ENCODE peak calls at places on chromosomes 12 and 14, in four cellular contexts. L is cardiac muscle cell, S is GM23338, N is ovary. R is an unnamed sample.

GRCh38 chr12:78530065-78530765 is 334.4 kb upstream of the SYT1 start:
- DNase-seq in L (no peak), N (no peak), S (peak; percentile 21), R (peak; percentile 49)

GRCh38 chr14:34632451-34632850 is 2.5 kb upstream of the SNX6 start:
- DNase-seq in L (no peak), S (peak; percentile 10), N (no peak), R (no peak)

GRCh38 chr12:105946541-105946940 is 192.2 kb downstream of the NUAK1 start:
- DNase-seq in L (peak; percentile 12), S (no peak), N (no peak), R (no peak)

GRCh38 chr12:53698948-53699672 is 23.2 kb upstream of the ATP5MC2 start:
- DNase-seq in L (no peak), N (no peak), S (no peak), R (no peak)

GRCh38 chr12:1189163-1189562 is 198.1 kb downstream of the ERC1 start:
- DNase-seq in N (no peak), L (no peak), S (no peak), R (no peak)

GRCh38 chr14:36519431-36520321 is at the start of gene NKX2-1:
- DNase-seq in L (no peak), S (peak; percentile 87), N (no peak), R (peak; percentile 62)

GRCh38 chr12:9342614-9343353 is 134.6 kb upstream of the PZP start:
- DNase-seq in L (no peak), N (no peak), S (no peak), R (no peak)

GRCh38 chr14:61211476-61212262 is 69.5 kb downstream of the TMEM30B start:
- DNase-seq in L (no peak), S (no peak), N (no peak), R (no peak)

GRCh38 chr12:32605326-32606095 is 73.6 kb upstream of the DNM1L start:
- DNase-seq in S (no peak), L (no peak), N (no peak), R (no peak)

GRCh38 chr12:46266382-46266791 is 2.5 kb downstream of the SLC38A1 start:
- DNase-seq in N (no peak), L (no peak), S (peak; percentile 58), R (peak; percentile 70)

GRCh38 chr14:75156901-75157300 is 19.5 kb downstream of the TMED10 start:
- DNase-seq in L (no peak), S (no peak), N (no peak), R (no peak)

GRCh38 chr12:203462-204260 is 10.3 kb downstream of the SLC6A12 start:
- DNase-seq in N (peak; percentile 55), S (peak; percentile 62), L (peak; percentile 75), R (peak; percentile 63)

GRCh38 chr12:120804428-120804827 is 78.8 kb downstream of the ACADS start:
- DNase-seq in S (no peak), L (no peak), N (no peak), R (no peak)

GRCh38 chr14:105525326-105525725 is 1.1 kb upstream of the TMEM121 start:
- DNase-seq in S (no peak), N (no peak), L (no peak), R (no peak)

GRCh38 chr14:21092147-21093011 is 6.1 kb downstream of the ZNF219 start:
- DNase-seq in L (peak; percentile 80), N (peak; percentile 73), S (peak; percentile 91), R (peak; percentile 93)

GRCh38 chr12:19021240-19021639 is 108.3 kb upstream of the PLEKHA5 start:
- DNase-seq in S (no peak), N (no peak), L (no peak), R (no peak)

GRCh38 chr12:111411187-111411764 is 5.6 kb downstream of the SH2B3 start:
- DNase-seq in L (no peak), N (no peak), S (no peak), R (no peak)

GRCh38 chr12:11667159-11667558 is 17.7 kb downstream of the ETV6 start:
- DNase-seq in N (no peak), S (no peak), L (no peak), R (no peak)
- H3K4me1 ChIP-seq in N (no peaks in the 10 kb centered on the region), S (peaks cover 27% of the 10 kb centered on the region), L (peaks cover 33% of the 10 kb centered on the region), R (no peaks in the 10 kb centered on the region)

DNA sequence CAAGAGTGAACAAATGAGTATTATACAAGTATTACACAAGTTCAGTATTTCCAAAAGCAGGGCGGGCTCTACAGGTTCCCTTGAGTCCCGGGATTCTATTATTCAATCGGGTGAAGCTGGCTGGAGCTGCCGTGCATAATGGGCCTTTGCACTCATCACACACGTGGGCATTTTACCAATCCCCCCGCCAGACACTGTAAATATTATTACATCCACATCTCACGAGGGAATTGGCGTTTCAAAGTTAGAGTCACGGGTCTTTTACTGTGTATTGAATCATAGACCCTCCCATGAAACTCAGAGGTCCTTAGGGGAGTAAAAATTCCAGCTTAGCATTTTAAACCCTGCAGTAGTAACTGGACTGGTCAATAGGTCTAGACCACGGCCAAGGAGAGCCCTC is 70.3 kb downstream of the MAP1LC3B2 start:
- DNase-seq in L (no peak), S (no peak), N (no peak), R (no peak)
- H3K27me3 ChIP-seq in L (no peaks in the 10 kb centered on the region), S (no peaks in the 10 kb centered on the region), N (no peaks in the 10 kb centered on the region), R (no peaks in the 10 kb centered on the region)

GRCh38 chr14:64732066-64732465 is 27.8 kb downstream of the PLEKHG3 start:
- DNase-seq in S (no peak), N (no peak), L (no peak), R (no peak)
- H3K36me3 ChIP-seq in S (peaks cover 4% of the 10 kb centered on the region), N (peaks cover 2% of the 10 kb centered on the region), L (peaks cover 24% of the 10 kb centered on the region), R (peaks cover 57% of the 10 kb centered on the region)

GRCh38 chr14:103654619-103655018 is 25.6 kb downstream of the KLC1 start:
- DNase-seq in L (no peak), N (no peak), S (no peak), R (no peak)

GRCh38 chr14:103651585-103651984 is 22.6 kb downstream of the KLC1 start:
- DNase-seq in L (no peak), S (no peak), N (no peak), R (no peak)

GRCh38 chr14:103656031-103656757 is 27.2 kb downstream of the KLC1 start:
- DNase-seq in L (no peak), S (no peak), N (no peak), R (no peak)

GRCh38 chr14:103652806-103653205 is 23.8 kb downstream of the KLC1 start:
- DNase-seq in S (no peak), L (no peak), N (no peak), R (no peak)

DNA sequence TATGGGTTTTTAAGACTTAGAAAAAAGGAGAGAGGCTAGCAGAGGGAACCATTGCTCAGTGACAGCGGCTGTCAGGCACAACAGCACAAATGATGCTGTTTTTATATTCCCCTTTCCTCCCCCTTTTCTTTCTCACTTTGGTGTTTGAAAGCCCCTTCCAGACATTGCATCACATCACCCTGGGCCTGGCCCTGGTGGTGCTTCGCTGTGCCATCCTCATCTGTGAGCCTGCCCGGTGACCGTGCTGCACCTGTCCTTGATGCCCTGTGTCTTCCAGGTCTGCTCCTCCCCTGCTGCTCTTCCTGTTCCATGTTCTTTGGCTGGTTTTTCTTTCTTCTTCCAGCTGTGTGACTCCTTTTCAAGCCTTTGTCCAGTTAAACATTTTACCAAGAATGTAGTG is 24.8 kb downstream of the KLC1 start:
- DNase-seq in S (no peak), L (no peak), N (no peak), R (no peak)
- H3K4me1 ChIP-seq in S (no peaks in the 10 kb centered on the region), L (peaks cover 4% of the 10 kb centered on the region), N (peaks cover 24% of the 10 kb centered on the region), R (no peaks in the 10 kb centered on the region)

GRCh38 chr12:50611021-50611420 is 106.2 kb downstream of the DIP2B start:
- DNase-seq in S (no peak), N (no peak), L (no peak), R (no peak)

GRCh38 chr12:50612882-50613281 is 108.1 kb downstream of the DIP2B start:
- DNase-seq in L (no peak), S (no peak), N (no peak), R (no peak)

GRCh38 chr12:50614167-50614762 is 109.5 kb downstream of the DIP2B start:
- DNase-seq in L (no peak), S (peak; percentile 74), N (no peak), R (no peak)

GRCh38 chr12:50615534-50616296 is 110.9 kb downstream of the DIP2B start:
- DNase-seq in L (no peak), S (no peak), N (no peak), R (no peak)

GRCh38 chr12:50613463-50613862 is 108.7 kb downstream of the DIP2B start:
- DNase-seq in N (no peak), L (no peak), S (peak; percentile 34), R (no peak)
- H3K27me3 ChIP-seq in N (no peaks in the 10 kb centered on the region), L (no peaks in the 10 kb centered on the region), S (no peaks in the 10 kb centered on the region), R (no peaks in the 10 kb centered on the region)

R was measured in HAP-1.